ENCODE peak calls at places on chromosome 20, in four cellular contexts. Q, N, J and D are unnamed samples.

GRCh38 chr20:8532169-8532568 is 400.1 kb downstream of the PLCB1 start:
- DNase-seq in Q (no peak), N (no peak), J (no peak), D (no peak)

GRCh38 chr20:53568351-53568750 is 25.3 kb downstream of the ZNF217 start:
- DNase-seq in Q (no peak), N (no peak), J (no peak), D (no peak)

GRCh38 chr20:42945194-42945593 is 244.5 kb downstream of the PTPRT start:
- DNase-seq in Q (no peak), N (no peak), J (no peak), D (no peak)

GRCh38 chr20:61307686-61308085 is 55.6 kb downstream of the CDH4 start:
- DNase-seq in Q (no peak), N (no peak), J (no peak), D (no peak)

GRCh38 chr20:20731945-20732296 is 19.5 kb upstream of the RALGAPA2 start:
- DNase-seq in Q (no peak), N (no peak), J (no peak), D (peak; percentile 16)

GRCh38 chr20:16004108-16004854 is 569.0 kb downstream of the KIF16B start:
- DNase-seq in Q (no peak), N (no peak), J (no peak), D (no peak)

GRCh38 chr20:17646209-17646717 is 35.8 kb downstream of the RRBP1 start:
- DNase-seq in Q (peak; percentile 34), N (no peak), J (no peak), D (no peak)

GRCh38 chr20:45948742-45949541 is 14.5 kb downstream of the PCIF1 start:
- DNase-seq in Q (no peak), N (no peak), J (no peak), D (no peak)

GRCh38 chr20:18722381-18722780 is 91.2 kb upstream of the SCP2D1 start:
- DNase-seq in Q (no peak), N (no peak), J (no peak), D (peak; percentile 14)

GRCh38 chr20:21503345-21503744 is 10.5 kb downstream of the NKX2-2 start:
- DNase-seq in Q (no peak), N (no peak), J (no peak), D (peak; percentile 66)

GRCh38 chr20:57653546-57653900 is 33.3 kb upstream of the ZBP1 start:
- DNase-seq in Q (peak; percentile 50), N (peak; percentile 62), J (no peak), D (no peak)

GRCh38 chr20:32368930-32369329 is 10.8 kb downstream of the ASXL1 start:
- DNase-seq in Q (no peak), N (no peak), J (no peak), D (peak; percentile 64)

GRCh38 chr20:58574014-58574413 is 58.8 kb upstream of the APCDD1L start:
- DNase-seq in Q (no peak), N (no peak), J (no peak), D (no peak)

GRCh38 chr20:15113374-15113773 is 776.0 kb upstream of the FLRT3 start:
- DNase-seq in Q (no peak), N (no peak), J (no peak), D (no peak)

GRCh38 chr20:50561379-50562078 is 51.3 kb downstream of the PTPN1 start:
- DNase-seq in Q (no peak), N (peak; percentile 47), J (peak; percentile 51), D (peak; percentile 95)

GRCh38 chr20:31515072-31515774 is 981 bp downstream of the HM13 start:
- DNase-seq in Q (no peak), N (no peak), J (no peak), D (no peak)

GRCh38 chr20:6582449-6582848 is 185.0 kb upstream of the BMP2 start:
- DNase-seq in Q (no peak), N (no peak), J (no peak), D (no peak)

GRCh38 chr20:34179636-34180360 is 61.4 kb upstream of the ASIP start:
- DNase-seq in Q (no peak), N (no peak), J (no peak), D (no peak)

GRCh38 chr20:37983286-37983685 is 50.0 kb downstream of the TTI1 start:
- DNase-seq in Q (no peak), N (no peak), J (no peak), D (no peak)

GRCh38 chr20:47638851-47639250 is 137.2 kb downstream of the NCOA3 start:
- DNase-seq in Q (no peak), N (no peak), J (no peak), D (no peak)

GRCh38 chr20:48317578-48317977 is 510.2 kb downstream of the PREX1 start:
- DNase-seq in Q (no peak), N (no peak), J (no peak), D (no peak)

GRCh38 chr20:5945963-5946362 is 4.4 kb downstream of the TRMT6 start:
- DNase-seq in Q (no peak), N (no peak), J (no peak), D (no peak)

GRCh38 chr20:32195581-32195980 is 12.0 kb downstream of the PLAGL2 start:
- DNase-seq in Q (no peak), N (no peak), J (no peak), D (no peak)

GRCh38 chr20:43983904-43984361 is 69.3 kb downstream of the TOX2 start:
- DNase-seq in Q (no peak), N (no peak), J (no peak), D (no peak)

GRCh38 chr20:48928832-48929725 is 7.6 kb downstream of the ARFGEF2 start:
- DNase-seq in Q (no peak), N (no peak), J (no peak), D (no peak)